ENCODE peak calls at places on chromosomes 12 and 14, in five cellular contexts. M, Q, Z, E and G are unnamed samples.

GRCh38 chr12:92272301-92272964 is 126.8 kb upstream of the BTG1 start:
- DNase-seq in Q (no peak), Z (no peak), M (no peak), E (no peak), G (no peak)

GRCh38 chr14:71225108-71225507 is 317.8 kb downstream of the PCNX1 start:
- DNase-seq in Q (no peak), Z (no peak), E (no peak), M (no peak), G (no peak)

GRCh38 chr14:30928462-30928861 is 54.1 kb downstream of the COCH start:
- DNase-seq in Q (no peak), Z (no peak), M (no peak), E (no peak), G (no peak)

GRCh38 chr12:116818341-116818856 is 62.8 kb downstream of the HRK start:
- DNase-seq in Z (peak; percentile 25), M (peak; percentile 36), Q (peak; percentile 58), E (peak; percentile 37), G (peak; percentile 31)

GRCh38 chr12:96047621-96048211 is 12.3 kb upstream of the LTA4H start:
- DNase-seq in Z (no peak), Q (peak; percentile 35), M (no peak), E (no peak), G (no peak)

GRCh38 chr12:28463396-28463795 is 273.1 kb downstream of the CCDC91 start:
- DNase-seq in M (no peak), Z (no peak), E (no peak), Q (no peak), G (no peak)

GRCh38 chr14:68317239-68317638 is 475.6 kb downstream of the ZFP36L1 start:
- DNase-seq in M (no peak), E (no peak), Q (no peak), Z (no peak), G (no peak)

GRCh38 chr12:104219361-104219892 is 3.8 kb downstream of the TXNRD1 start:
- DNase-seq in Q (no peak), M (no peak), Z (no peak), E (no peak), G (peak; percentile 52)

GRCh38 chr14:64722842-64723447 is 18.7 kb downstream of the PLEKHG3 start:
- DNase-seq in Z (no peak), E (no peak), Q (peak; percentile 25), M (no peak), G (no peak)

GRCh38 chr12:16303939-16304338 is 26.5 kb upstream of the SLC15A5 start:
- DNase-seq in M (no peak), Z (no peak), E (no peak), Q (no peak), G (no peak)

GRCh38 chr14:99910337-99911268 is 117.4 kb downstream of the EML1 start:
- DNase-seq in Z (no peak), M (no peak), E (no peak), Q (no peak), G (no peak)

GRCh38 chr14:35286707-35287106 is 5.5 kb upstream of the PSMA6 start:
- DNase-seq in Q (no peak), E (no peak), Z (no peak), M (no peak), G (no peak)

GRCh38 chr12:155006-155405 is 59.0 kb downstream of the SLC6A12 start:
- DNase-seq in M (no peak), E (no peak), Z (no peak), Q (no peak), G (no peak)

GRCh38 chr14:104714681-104715080 is 9.3 kb upstream of the ADSS1 start:
- DNase-seq in Q (no peak), E (no peak), Z (no peak), M (no peak), G (no peak)

GRCh38 chr12:39586811-39587210 is 32.8 kb downstream of the ABCD2 start:
- DNase-seq in E (no peak), Z (no peak), M (no peak), Q (no peak), G (no peak)

GRCh38 chr14:52112336-52113018 is 43.6 kb upstream of the NID2 start:
- DNase-seq in Z (no peak), E (no peak), Q (no peak), M (no peak), G (no peak)

GRCh38 chr12:27754795-27755194 is 25.2 kb upstream of the KLHL42 start:
- DNase-seq in Q (no peak), E (no peak), M (no peak), Z (peak; percentile 68), G (peak; percentile 50)

GRCh38 chr12:80053048-80053790 is 46.1 kb upstream of the OTOGL start:
- DNase-seq in Z (peak; percentile 32), M (peak; percentile 45), E (peak; percentile 66), Q (peak; percentile 74), G (peak; percentile 48)

GRCh38 chr14:34713122-34713680 is 1.2 kb downstream of the CFL2 start:
- DNase-seq in Z (no peak), Q (no peak), E (no peak), M (no peak), G (no peak)

GRCh38 chr14:33570717-33571058 is 380.2 kb downstream of the EGLN3 start:
- DNase-seq in Z (no peak), Q (no peak), M (no peak), E (no peak), G (no peak)

GRCh38 chr12:16606936-16607335 is 974 bp upstream of the LMO3 start:
- DNase-seq in M (no peak), E (no peak), Q (no peak), Z (no peak), G (no peak)

GRCh38 chr12:14431990-14432389 is 66.5 kb downstream of the ATF7IP start:
- DNase-seq in Z (no peak), Q (no peak), E (no peak), M (no peak), G (no peak)

GRCh38 chr12:9721394-9722092 is 11.4 kb downstream of the CLECL1 start:
- DNase-seq in Q (no peak), M (no peak), Z (no peak), E (no peak), G (no peak)

GRCh38 chr12:9724023-9724422 is 8.9 kb downstream of the CLECL1 start:
- DNase-seq in M (no peak), E (no peak), Z (no peak), Q (no peak), G (no peak)

GRCh38 chr12:9727813-9728212 is 5.1 kb downstream of the CLECL1 start:
- DNase-seq in Q (no peak), Z (no peak), M (no peak), E (no peak), G (no peak)

GRCh38 chr12:9729082-9729481 is 3.8 kb downstream of the CLECL1 start:
- DNase-seq in Q (no peak), E (no peak), M (no peak), Z (no peak), G (no peak)

DNA sequence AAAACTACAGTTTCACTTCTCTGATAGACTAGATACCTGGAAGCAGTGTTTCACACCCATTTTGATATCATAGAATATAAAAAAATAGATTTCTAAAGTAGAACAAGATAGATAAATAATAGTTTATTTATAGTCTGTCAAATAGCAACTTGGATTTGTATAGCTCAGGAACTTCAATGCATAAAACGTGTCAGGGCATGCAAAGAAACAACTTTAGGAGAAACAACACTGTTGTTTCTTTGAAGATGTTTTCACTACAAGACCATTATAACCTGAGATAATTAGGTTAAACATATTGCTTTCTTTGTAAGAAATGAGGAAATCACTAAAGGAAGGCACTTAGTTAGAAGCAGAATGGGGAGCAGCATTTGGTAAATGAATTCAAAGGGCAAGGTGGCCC is 7.4 kb downstream of the CLECL1 start:
- DNase-seq in M (no peak), Q (no peak), Z (no peak), E (no peak), G (no peak)
- H3K4me3 ChIP-seq in M (no peak overlapping the region), Q (no peak overlapping the region), Z (no peak overlapping the region), E (no peak overlapping the region), G (no peak overlapping the region)

DNA sequence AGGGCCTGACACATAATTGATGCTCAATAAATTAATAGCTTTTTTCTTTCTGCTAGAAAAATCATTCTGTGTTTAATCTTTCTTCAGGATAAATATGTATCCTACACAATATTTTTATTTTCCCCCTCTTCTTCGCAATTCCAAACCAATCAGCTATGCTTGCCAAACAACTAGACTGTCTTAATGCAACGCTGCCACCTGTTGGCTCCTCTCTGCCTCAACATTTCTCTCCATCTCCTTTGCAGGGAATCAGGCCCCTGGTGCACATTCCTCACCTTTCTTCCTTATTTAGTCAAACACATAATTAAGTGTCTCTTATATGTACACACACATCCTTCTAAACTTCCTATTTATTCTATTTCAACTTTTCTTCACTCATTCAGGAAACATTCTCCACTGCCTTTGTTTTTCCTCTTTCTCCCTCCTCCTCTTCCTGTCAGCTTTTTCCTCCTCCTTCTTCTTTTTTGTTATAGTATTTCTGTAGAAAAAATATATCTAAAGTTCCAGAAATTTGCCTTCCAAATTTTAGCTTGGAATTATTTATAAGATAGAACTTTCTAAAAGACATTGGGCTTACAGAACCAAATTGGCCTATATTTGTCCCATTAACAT is 406.0 kb downstream of the PRKD1 start:
- DNase-seq in E (no peak), Q (no peak), M (no peak), Z (no peak), G (peak; percentile 37)
- TF ChIP-seq CTCF in E (no peak), Q (no peak), M (no peak), Z (no peak), G (peak; percentile 12)

DNA sequence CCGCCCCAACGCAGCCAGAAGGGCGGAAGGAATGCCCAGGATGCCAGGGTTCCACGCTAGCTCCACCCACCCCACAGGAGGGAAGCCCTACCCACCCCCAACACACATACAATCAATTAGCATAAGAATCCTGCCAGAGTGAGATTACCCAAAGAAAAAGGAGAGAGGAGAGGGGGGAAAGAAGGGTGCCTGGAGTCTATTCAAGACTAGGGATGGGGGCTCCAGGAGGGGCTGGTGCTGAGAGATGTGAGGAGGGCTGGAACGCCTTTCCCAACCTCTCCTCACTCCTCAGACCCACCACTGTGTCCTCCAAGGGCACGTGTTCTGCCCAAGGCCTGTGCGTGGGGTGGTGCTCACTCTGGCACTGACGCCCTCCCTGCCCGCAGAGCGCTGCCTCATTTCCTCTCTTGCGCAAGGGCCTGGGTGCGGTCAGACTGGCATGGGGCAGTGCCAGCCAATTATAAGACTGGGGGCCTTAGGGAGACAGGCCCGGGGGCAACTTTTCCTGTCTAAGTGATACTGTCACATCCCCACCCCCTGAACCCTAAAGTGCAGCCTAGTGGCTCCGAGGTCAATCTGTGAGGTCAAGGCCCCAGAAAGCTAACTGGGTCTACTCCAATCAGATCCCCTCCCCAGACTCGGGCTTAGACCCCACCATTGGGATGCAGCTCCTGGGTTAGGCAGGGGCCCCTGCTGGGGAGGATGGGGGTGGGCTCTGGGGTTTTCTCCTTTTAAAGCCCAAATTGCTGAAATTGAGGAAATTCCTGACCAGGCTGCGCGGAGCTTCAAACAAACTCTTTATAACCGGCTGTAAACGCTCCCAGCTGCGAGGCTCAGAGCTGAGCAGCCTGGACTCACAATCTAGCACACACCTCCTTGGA is 10.2 kb upstream of the ITGB7 start:
- DNase-seq in E (peak; percentile 43), Q (no peak), Z (peak; percentile 88), M (no peak), G (no peak)
- H3K4me3 ChIP-seq in E (peak overlapping the region; percentile 84), Q (peak overlapping the region; percentile 79), Z (no peak overlapping the region), M (peak overlapping the region; percentile 79), G (no peak overlapping the region)

GRCh38 chr12:56153291-56154065 is 1.1 kb downstream of the MYL6B start:
- DNase-seq in E (no peak), Z (no peak), Q (no peak), M (no peak), G (peak; percentile 76)

GRCh38 chr12:56152132-56152755 is at the start of gene MYL6B:
- DNase-seq in E (peak; percentile 96), M (peak; percentile 92), Q (peak; percentile 96), Z (peak; percentile 95), G (peak; percentile 96)

GRCh38 chr12:56150563-56150962 is 1.8 kb upstream of the MYL6B start:
- DNase-seq in M (no peak), Z (no peak), E (no peak), Q (no peak), G (no peak)

GRCh38 chr12:56152756-56153137 is 360 bp downstream of the MYL6B start:
- DNase-seq in Q (no peak), Z (no peak), E (no peak), M (peak; percentile 62), G (no peak)

GRCh38 chr12:56151672-56152131 is 685 bp upstream of the MYL6B start:
- DNase-seq in Z (peak; percentile 75), Q (no peak), M (peak; percentile 53), E (no peak), G (peak; percentile 74)
- TF ChIP-seq CTCF in Z (peak; percentile 44), Q (no peak), M (no peak), E (peak; percentile 32), G (peak; percentile 37)